ENCODE peak calls at places on chromosomes 13 and 19, in seven cellular contexts. One of them, this sample, is unnamed.

GRCh38 chr19:46841458-46842083 is 9.1 kb downstream of the AP2S1 start:
- DNase-seq in upper lobe of right lung: no peak
- DNase-seq in activated naive CD4-positive, alpha-beta T cell treated with anti-CD3 and anti-CD28 coated beads, Interleukin-2, amount 10 ng/mL, durations not matched to agents 7 days and 5 days: no peak
- DNase-seq in AG08395: peak; percentile 66
- DNase-seq in stimulated activated CD4-positive, alpha-beta T cell treated with anti-CD3 and anti-CD28 coated beads, Interleukin-4, amount 100 ng/mL, for 24 hours: no peak
- DNase-seq in left colon: no peak
- DNase-seq in cardiac fibroblast: peak; percentile 49
- DNase-seq in this sample: no peak

GRCh38 chr19:15584541-15585115 is 30.4 kb upstream of the CYP4F8 start:
- DNase-seq in upper lobe of right lung: peak; percentile 91
- DNase-seq in activated naive CD4-positive, alpha-beta T cell treated with anti-CD3 and anti-CD28 coated beads, Interleukin-2, amount 10 ng/mL, durations not matched to agents 7 days and 5 days: peak; percentile 88
- DNase-seq in AG08395: peak; percentile 69
- DNase-seq in stimulated activated CD4-positive, alpha-beta T cell treated with anti-CD3 and anti-CD28 coated beads, Interleukin-4, amount 100 ng/mL, for 24 hours: peak; percentile 87
- DNase-seq in left colon: peak; percentile 88
- DNase-seq in cardiac fibroblast: peak; percentile 62
- DNase-seq in this sample: peak; percentile 62

GRCh38 chr13:40063278-40063698 is 407.8 kb downstream of the COG6 start:
- DNase-seq in upper lobe of right lung: no peak
- DNase-seq in activated naive CD4-positive, alpha-beta T cell treated with anti-CD3 and anti-CD28 coated beads, Interleukin-2, amount 10 ng/mL, durations not matched to agents 7 days and 5 days: no peak
- DNase-seq in AG08395: peak; percentile 15
- DNase-seq in stimulated activated CD4-positive, alpha-beta T cell treated with anti-CD3 and anti-CD28 coated beads, Interleukin-4, amount 100 ng/mL, for 24 hours: no peak
- DNase-seq in left colon: no peak
- DNase-seq in cardiac fibroblast: peak; percentile 47
- DNase-seq in this sample: peak; percentile 73

GRCh38 chr13:37070956-37071355 is 11.5 kb upstream of the SUPT20H start:
- DNase-seq in upper lobe of right lung: no peak
- DNase-seq in activated naive CD4-positive, alpha-beta T cell treated with anti-CD3 and anti-CD28 coated beads, Interleukin-2, amount 10 ng/mL, durations not matched to agents 7 days and 5 days: no peak
- DNase-seq in AG08395: no peak
- DNase-seq in stimulated activated CD4-positive, alpha-beta T cell treated with anti-CD3 and anti-CD28 coated beads, Interleukin-4, amount 100 ng/mL, for 24 hours: no peak
- DNase-seq in left colon: no peak
- DNase-seq in cardiac fibroblast: no peak
- DNase-seq in this sample: no peak

GRCh38 chr13:43309301-43309700 is 285.9 kb downstream of the DNAJC15 start:
- DNase-seq in upper lobe of right lung: no peak
- DNase-seq in activated naive CD4-positive, alpha-beta T cell treated with anti-CD3 and anti-CD28 coated beads, Interleukin-2, amount 10 ng/mL, durations not matched to agents 7 days and 5 days: no peak
- DNase-seq in AG08395: peak; percentile 11
- DNase-seq in stimulated activated CD4-positive, alpha-beta T cell treated with anti-CD3 and anti-CD28 coated beads, Interleukin-4, amount 100 ng/mL, for 24 hours: no peak
- DNase-seq in left colon: no peak
- DNase-seq in cardiac fibroblast: no peak
- DNase-seq in this sample: no peak

GRCh38 chr13:87953381-87953780 is 282.2 kb downstream of the SLITRK5 start:
- DNase-seq in upper lobe of right lung: no peak
- DNase-seq in activated naive CD4-positive, alpha-beta T cell treated with anti-CD3 and anti-CD28 coated beads, Interleukin-2, amount 10 ng/mL, durations not matched to agents 7 days and 5 days: no peak
- DNase-seq in AG08395: no peak
- DNase-seq in stimulated activated CD4-positive, alpha-beta T cell treated with anti-CD3 and anti-CD28 coated beads, Interleukin-4, amount 100 ng/mL, for 24 hours: no peak
- DNase-seq in left colon: no peak
- DNase-seq in cardiac fibroblast: no peak
- DNase-seq in this sample: no peak

GRCh38 chr13:44116562-44117315 is 237.0 kb downstream of the LACC1 start:
- DNase-seq in upper lobe of right lung: no peak
- DNase-seq in activated naive CD4-positive, alpha-beta T cell treated with anti-CD3 and anti-CD28 coated beads, Interleukin-2, amount 10 ng/mL, durations not matched to agents 7 days and 5 days: no peak
- DNase-seq in AG08395: no peak
- DNase-seq in stimulated activated CD4-positive, alpha-beta T cell treated with anti-CD3 and anti-CD28 coated beads, Interleukin-4, amount 100 ng/mL, for 24 hours: no peak
- DNase-seq in left colon: no peak
- DNase-seq in cardiac fibroblast: peak; percentile 53
- DNase-seq in this sample: no peak

GRCh38 chr13:29497137-29497654 is 98.3 kb downstream of the SLC7A1 start:
- DNase-seq in upper lobe of right lung: peak; percentile 65
- DNase-seq in activated naive CD4-positive, alpha-beta T cell treated with anti-CD3 and anti-CD28 coated beads, Interleukin-2, amount 10 ng/mL, durations not matched to agents 7 days and 5 days: no peak
- DNase-seq in AG08395: no peak
- DNase-seq in stimulated activated CD4-positive, alpha-beta T cell treated with anti-CD3 and anti-CD28 coated beads, Interleukin-4, amount 100 ng/mL, for 24 hours: no peak
- DNase-seq in left colon: no peak
- DNase-seq in cardiac fibroblast: peak; percentile 88
- DNase-seq in this sample: peak; percentile 44

GRCh38 chr19:11457831-11458230 is 22.4 kb downstream of the PRKCSH start:
- DNase-seq in upper lobe of right lung: no peak
- DNase-seq in activated naive CD4-positive, alpha-beta T cell treated with anti-CD3 and anti-CD28 coated beads, Interleukin-2, amount 10 ng/mL, durations not matched to agents 7 days and 5 days: no peak
- DNase-seq in AG08395: no peak
- DNase-seq in stimulated activated CD4-positive, alpha-beta T cell treated with anti-CD3 and anti-CD28 coated beads, Interleukin-4, amount 100 ng/mL, for 24 hours: no peak
- DNase-seq in left colon: no peak
- DNase-seq in cardiac fibroblast: no peak
- DNase-seq in this sample: no peak

GRCh38 chr13:113299951-113300350 is 2.9 kb downstream of the LAMP1 start:
- DNase-seq in upper lobe of right lung: no peak
- DNase-seq in activated naive CD4-positive, alpha-beta T cell treated with anti-CD3 and anti-CD28 coated beads, Interleukin-2, amount 10 ng/mL, durations not matched to agents 7 days and 5 days: no peak
- DNase-seq in AG08395: no peak
- DNase-seq in stimulated activated CD4-positive, alpha-beta T cell treated with anti-CD3 and anti-CD28 coated beads, Interleukin-4, amount 100 ng/mL, for 24 hours: no peak
- DNase-seq in left colon: no peak
- DNase-seq in cardiac fibroblast: peak; percentile 8
- DNase-seq in this sample: no peak

GRCh38 chr13:49220856-49221614 is 897 bp downstream of the MLNR start:
- DNase-seq in upper lobe of right lung: peak; percentile 62
- DNase-seq in activated naive CD4-positive, alpha-beta T cell treated with anti-CD3 and anti-CD28 coated beads, Interleukin-2, amount 10 ng/mL, durations not matched to agents 7 days and 5 days: no peak
- DNase-seq in AG08395: no peak
- DNase-seq in stimulated activated CD4-positive, alpha-beta T cell treated with anti-CD3 and anti-CD28 coated beads, Interleukin-4, amount 100 ng/mL, for 24 hours: no peak
- DNase-seq in left colon: no peak
- DNase-seq in cardiac fibroblast: peak; percentile 15
- DNase-seq in this sample: no peak

GRCh38 chr13:95569966-95570365 is 17.4 kb downstream of the CLDN10 start:
- DNase-seq in upper lobe of right lung: no peak
- DNase-seq in activated naive CD4-positive, alpha-beta T cell treated with anti-CD3 and anti-CD28 coated beads, Interleukin-2, amount 10 ng/mL, durations not matched to agents 7 days and 5 days: no peak
- DNase-seq in AG08395: no peak
- DNase-seq in stimulated activated CD4-positive, alpha-beta T cell treated with anti-CD3 and anti-CD28 coated beads, Interleukin-4, amount 100 ng/mL, for 24 hours: no peak
- DNase-seq in left colon: no peak
- DNase-seq in cardiac fibroblast: no peak
- DNase-seq in this sample: no peak

GRCh38 chr19:45677351-45678230 is 9.6 kb downstream of the GIPR start:
- DNase-seq in upper lobe of right lung: peak; percentile 95
- DNase-seq in activated naive CD4-positive, alpha-beta T cell treated with anti-CD3 and anti-CD28 coated beads, Interleukin-2, amount 10 ng/mL, durations not matched to agents 7 days and 5 days: peak; percentile 91
- DNase-seq in AG08395: peak; percentile 48
- DNase-seq in stimulated activated CD4-positive, alpha-beta T cell treated with anti-CD3 and anti-CD28 coated beads, Interleukin-4, amount 100 ng/mL, for 24 hours: peak; percentile 83
- DNase-seq in left colon: peak; percentile 98
- DNase-seq in cardiac fibroblast: peak; percentile 92
- DNase-seq in this sample: peak; percentile 91

GRCh38 chr13:59679239-59679638 is 484.5 kb downstream of the DIAPH3 start:
- DNase-seq in upper lobe of right lung: no peak
- DNase-seq in activated naive CD4-positive, alpha-beta T cell treated with anti-CD3 and anti-CD28 coated beads, Interleukin-2, amount 10 ng/mL, durations not matched to agents 7 days and 5 days: no peak
- DNase-seq in AG08395: no peak
- DNase-seq in stimulated activated CD4-positive, alpha-beta T cell treated with anti-CD3 and anti-CD28 coated beads, Interleukin-4, amount 100 ng/mL, for 24 hours: no peak
- DNase-seq in left colon: no peak
- DNase-seq in cardiac fibroblast: no peak
- DNase-seq in this sample: no peak

GRCh38 chr13:99702687-99703319 is 201.5 kb downstream of the TM9SF2 start:
- DNase-seq in upper lobe of right lung: no peak
- DNase-seq in activated naive CD4-positive, alpha-beta T cell treated with anti-CD3 and anti-CD28 coated beads, Interleukin-2, amount 10 ng/mL, durations not matched to agents 7 days and 5 days: no peak
- DNase-seq in AG08395: no peak
- DNase-seq in stimulated activated CD4-positive, alpha-beta T cell treated with anti-CD3 and anti-CD28 coated beads, Interleukin-4, amount 100 ng/mL, for 24 hours: no peak
- DNase-seq in left colon: no peak
- DNase-seq in cardiac fibroblast: no peak
- DNase-seq in this sample: no peak